ENCODE peak calls at places on chromosomes 1 and 21, in four cellular contexts. One of them, this sample, is unnamed. For H3K36me3, the result is how much of the 10 kb centered on the place peaks cover.

GRCh38 chr1:175873290-175873689 is 129.9 kb upstream of the TNR start:
- DNase-seq in CD8-positive, alpha-beta T cell: no peak
- DNase-seq in heart left ventricle: no peak
- DNase-seq in SJCRH30: no peak
- DNase-seq in this sample: no peak

GRCh38 chr1:170513138-170513537 is 18.8 kb upstream of the GORAB start:
- DNase-seq in heart left ventricle: no peak
- DNase-seq in CD8-positive, alpha-beta T cell: no peak
- DNase-seq in SJCRH30: no peak
- DNase-seq in this sample: no peak

GRCh38 chr1:107786214-107786842 is 178.7 kb downstream of the VAV3 start:
- DNase-seq in heart left ventricle: no peak
- DNase-seq in CD8-positive, alpha-beta T cell: peak
- DNase-seq in SJCRH30: no peak
- DNase-seq in this sample: no peak

GRCh38 chr1:90370696-90371095 is 346.4 kb downstream of the BARHL2 start:
- DNase-seq in CD8-positive, alpha-beta T cell: no peak
- DNase-seq in SJCRH30: no peak
- DNase-seq in heart left ventricle: no peak
- DNase-seq in this sample: no peak

GRCh38 chr1:177338376-177338775 is 167.6 kb downstream of the BRINP2 start:
- DNase-seq in heart left ventricle: no peak
- DNase-seq in SJCRH30: no peak
- DNase-seq in CD8-positive, alpha-beta T cell: no peak
- DNase-seq in this sample: no peak

GRCh38 chr1:94955767-94956632 is 29.1 kb upstream of the CNN3 start:
- DNase-seq in CD8-positive, alpha-beta T cell: no peak
- DNase-seq in SJCRH30: no peak
- DNase-seq in heart left ventricle: no peak
- DNase-seq in this sample: no peak

GRCh38 chr1:32753532-32754281 is 51.1 kb upstream of the SYNC start:
- DNase-seq in heart left ventricle: peak
- DNase-seq in CD8-positive, alpha-beta T cell: peak
- DNase-seq in SJCRH30: peak
- DNase-seq in this sample: peak

GRCh38 chr1:43267291-43267805 is 2.4 kb upstream of the TMEM125 start:
- DNase-seq in SJCRH30: no peak
- DNase-seq in CD8-positive, alpha-beta T cell: no peak
- DNase-seq in heart left ventricle: no peak
- DNase-seq in this sample: no peak

GRCh38 chr21:36472377-36472776 is 7.5 kb downstream of the CLDN14 start:
- DNase-seq in heart left ventricle: no peak
- DNase-seq in SJCRH30: no peak
- DNase-seq in CD8-positive, alpha-beta T cell: no peak
- DNase-seq in this sample: no peak

DNA sequence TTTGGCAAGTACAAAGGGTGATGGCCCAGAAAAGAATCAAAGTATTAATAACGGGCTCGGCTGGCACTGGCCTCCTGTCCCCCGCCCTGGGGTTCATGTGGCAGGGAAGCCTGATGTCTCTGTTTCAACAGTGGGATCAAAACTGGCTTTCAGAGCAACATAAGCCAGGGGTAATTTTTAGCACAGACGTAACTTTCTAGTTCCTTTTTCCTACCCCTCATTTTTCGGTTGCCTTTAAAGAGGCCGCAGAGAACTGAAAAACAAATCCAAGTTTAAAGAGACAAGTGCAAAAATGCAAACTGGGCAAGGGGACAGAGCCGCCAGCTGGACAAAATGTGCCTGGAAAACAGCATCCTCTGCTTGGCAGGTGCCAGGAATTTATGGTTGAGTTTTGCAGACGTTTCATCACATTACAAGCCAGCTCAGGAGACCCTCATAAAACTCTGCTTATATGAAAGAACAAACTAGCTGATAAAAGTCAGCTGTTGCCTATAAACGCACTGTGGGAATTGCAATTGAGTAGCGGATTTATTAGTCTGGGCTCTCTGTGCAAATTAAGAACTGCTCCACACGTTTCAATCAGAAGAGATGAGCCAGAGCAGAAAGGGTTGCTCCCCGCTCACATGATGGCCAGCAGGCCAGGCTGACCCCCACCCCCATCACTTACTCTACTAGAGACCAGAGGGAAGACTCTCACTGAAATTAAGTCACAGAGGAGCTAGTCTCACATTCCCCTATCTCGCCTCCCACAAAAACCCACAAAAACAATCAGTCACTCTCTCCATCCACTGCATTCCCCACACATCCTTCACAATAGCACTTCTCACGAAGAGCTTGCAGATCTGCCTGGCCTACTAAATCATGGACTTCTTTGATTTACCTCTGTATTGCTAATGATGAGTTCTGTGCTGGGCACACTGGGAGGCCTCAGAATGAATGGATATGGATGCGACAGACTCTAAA is 15.8 kb upstream of the CDCA8 start:
- DNase-seq in heart left ventricle: no peak
- DNase-seq in CD8-positive, alpha-beta T cell: no peak
- DNase-seq in SJCRH30: no peak
- DNase-seq in this sample: peak
- H3K27ac ChIP-seq in heart left ventricle: peak
- H3K27ac ChIP-seq in CD8-positive, alpha-beta T cell: no peak
- H3K27ac ChIP-seq in SJCRH30: no peak
- H3K27ac ChIP-seq in this sample: peak

GRCh38 chr1:204760350-204761134 is 75.0 kb upstream of the LRRN2 start:
- DNase-seq in heart left ventricle: no peak
- DNase-seq in SJCRH30: no peak
- DNase-seq in CD8-positive, alpha-beta T cell: no peak
- DNase-seq in this sample: no peak

GRCh38 chr1:204758601-204759000 is 73.1 kb upstream of the LRRN2 start:
- DNase-seq in heart left ventricle: no peak
- DNase-seq in CD8-positive, alpha-beta T cell: no peak
- DNase-seq in SJCRH30: no peak
- DNase-seq in this sample: no peak

DNA sequence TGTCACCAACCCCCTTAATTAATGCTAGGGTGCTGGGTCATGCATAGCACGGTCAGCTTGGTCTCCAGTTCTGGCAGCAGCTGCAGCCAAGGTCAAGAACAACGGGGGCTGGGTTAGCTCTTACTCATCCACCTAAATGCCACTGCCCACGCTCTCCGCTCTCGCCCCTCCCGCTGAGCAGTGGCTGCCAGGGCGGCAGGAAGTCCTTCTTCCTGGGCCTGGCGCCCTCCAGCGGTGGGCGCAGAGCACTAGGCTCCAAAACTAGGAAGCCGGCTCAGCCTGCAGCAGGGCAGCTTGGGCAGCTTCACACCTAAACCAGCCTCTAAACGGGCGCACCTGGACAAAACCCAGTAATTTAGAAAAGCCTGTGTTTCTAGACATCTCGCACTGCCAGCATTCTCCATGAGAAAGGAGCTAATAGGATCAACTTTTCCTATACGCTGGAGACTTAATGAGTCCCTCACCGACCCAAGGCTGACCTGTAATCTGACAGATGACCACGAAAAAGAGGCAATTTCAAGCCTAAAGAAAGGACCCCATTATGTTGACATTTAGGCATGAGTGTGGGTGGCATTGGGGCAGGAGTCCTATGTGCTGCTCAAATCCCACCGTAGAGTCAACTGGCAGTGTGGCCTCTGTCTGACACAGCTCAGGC is 78.4 kb upstream of the LRRN2 start:
- DNase-seq in SJCRH30: peak
- DNase-seq in heart left ventricle: peak
- DNase-seq in CD8-positive, alpha-beta T cell: peak
- DNase-seq in this sample: peak
- H3K4me3 ChIP-seq in SJCRH30: no peak
- H3K4me3 ChIP-seq in heart left ventricle: no peak
- H3K4me3 ChIP-seq in CD8-positive, alpha-beta T cell: no peak
- H3K4me3 ChIP-seq in this sample: no peak

GRCh38 chr1:10265027-10265426 is 54.7 kb downstream of the KIF1B start:
- DNase-seq in heart left ventricle: no peak
- DNase-seq in SJCRH30: no peak
- DNase-seq in CD8-positive, alpha-beta T cell: no peak
- DNase-seq in this sample: no peak
- H3K36me3 ChIP-seq in heart left ventricle: half or more
- H3K36me3 ChIP-seq in SJCRH30: under half
- H3K36me3 ChIP-seq in CD8-positive, alpha-beta T cell: under half
- H3K36me3 ChIP-seq in this sample: half or more

GRCh38 chr1:109090415-109091195 is at the start of gene TMEM167B:
- DNase-seq in CD8-positive, alpha-beta T cell: peak
- DNase-seq in heart left ventricle: peak
- DNase-seq in SJCRH30: peak
- DNase-seq in this sample: peak

GRCh38 chr1:109091196-109092193 is 931 bp downstream of the TMEM167B start:
- DNase-seq in CD8-positive, alpha-beta T cell: no peak
- DNase-seq in heart left ventricle: no peak
- DNase-seq in SJCRH30: peak
- DNase-seq in this sample: no peak

GRCh38 chr1:109096110-109096509 is 5.5 kb downstream of the TMEM167B start:
- DNase-seq in heart left ventricle: no peak
- DNase-seq in CD8-positive, alpha-beta T cell: no peak
- DNase-seq in SJCRH30: no peak
- DNase-seq in this sample: no peak

GRCh38 chr1:109089242-109090015 is 1.1 kb upstream of the TMEM167B start:
- DNase-seq in CD8-positive, alpha-beta T cell: no peak
- DNase-seq in heart left ventricle: no peak
- DNase-seq in SJCRH30: peak
- DNase-seq in this sample: no peak

GRCh38 chr1:109094377-109094803 is 3.8 kb downstream of the TMEM167B start:
- DNase-seq in SJCRH30: no peak
- DNase-seq in heart left ventricle: no peak
- DNase-seq in CD8-positive, alpha-beta T cell: no peak
- DNase-seq in this sample: no peak
- H3K27ac ChIP-seq in SJCRH30: no peak
- H3K27ac ChIP-seq in heart left ventricle: peak
- H3K27ac ChIP-seq in CD8-positive, alpha-beta T cell: no peak
- H3K27ac ChIP-seq in this sample: no peak

GRCh38 chr1:224730540-224730939 is 114.4 kb downstream of the CNIH3 start:
- DNase-seq in heart left ventricle: no peak
- DNase-seq in CD8-positive, alpha-beta T cell: no peak
- DNase-seq in SJCRH30: no peak
- DNase-seq in this sample: no peak

GRCh38 chr1:224726783-224727182 is 110.7 kb downstream of the CNIH3 start:
- DNase-seq in SJCRH30: peak
- DNase-seq in heart left ventricle: no peak
- DNase-seq in CD8-positive, alpha-beta T cell: no peak
- DNase-seq in this sample: peak

GRCh38 chr1:224730950-224731349 is 114.8 kb downstream of the CNIH3 start:
- DNase-seq in SJCRH30: no peak
- DNase-seq in CD8-positive, alpha-beta T cell: no peak
- DNase-seq in heart left ventricle: no peak
- DNase-seq in this sample: no peak

GRCh38 chr1:224727351-224727750 is 111.2 kb downstream of the CNIH3 start:
- DNase-seq in CD8-positive, alpha-beta T cell: no peak
- DNase-seq in SJCRH30: no peak
- DNase-seq in heart left ventricle: no peak
- DNase-seq in this sample: no peak

GRCh38 chr1:224727851-224728250 is 111.7 kb downstream of the CNIH3 start:
- DNase-seq in SJCRH30: no peak
- DNase-seq in CD8-positive, alpha-beta T cell: no peak
- DNase-seq in heart left ventricle: no peak
- DNase-seq in this sample: peak
- H3K4me3 ChIP-seq in SJCRH30: no peak
- H3K4me3 ChIP-seq in CD8-positive, alpha-beta T cell: no peak
- H3K4me3 ChIP-seq in heart left ventricle: no peak
- H3K4me3 ChIP-seq in this sample: no peak

GRCh38 chr1:8651236-8651890 is 166.1 kb downstream of the RERE start:
- DNase-seq in SJCRH30: peak
- DNase-seq in CD8-positive, alpha-beta T cell: peak
- DNase-seq in heart left ventricle: no peak
- DNase-seq in this sample: no peak
- H3K36me3 ChIP-seq in SJCRH30: under half
- H3K36me3 ChIP-seq in CD8-positive, alpha-beta T cell: under half
- H3K36me3 ChIP-seq in heart left ventricle: under half
- H3K36me3 ChIP-seq in this sample: under half

DNA sequence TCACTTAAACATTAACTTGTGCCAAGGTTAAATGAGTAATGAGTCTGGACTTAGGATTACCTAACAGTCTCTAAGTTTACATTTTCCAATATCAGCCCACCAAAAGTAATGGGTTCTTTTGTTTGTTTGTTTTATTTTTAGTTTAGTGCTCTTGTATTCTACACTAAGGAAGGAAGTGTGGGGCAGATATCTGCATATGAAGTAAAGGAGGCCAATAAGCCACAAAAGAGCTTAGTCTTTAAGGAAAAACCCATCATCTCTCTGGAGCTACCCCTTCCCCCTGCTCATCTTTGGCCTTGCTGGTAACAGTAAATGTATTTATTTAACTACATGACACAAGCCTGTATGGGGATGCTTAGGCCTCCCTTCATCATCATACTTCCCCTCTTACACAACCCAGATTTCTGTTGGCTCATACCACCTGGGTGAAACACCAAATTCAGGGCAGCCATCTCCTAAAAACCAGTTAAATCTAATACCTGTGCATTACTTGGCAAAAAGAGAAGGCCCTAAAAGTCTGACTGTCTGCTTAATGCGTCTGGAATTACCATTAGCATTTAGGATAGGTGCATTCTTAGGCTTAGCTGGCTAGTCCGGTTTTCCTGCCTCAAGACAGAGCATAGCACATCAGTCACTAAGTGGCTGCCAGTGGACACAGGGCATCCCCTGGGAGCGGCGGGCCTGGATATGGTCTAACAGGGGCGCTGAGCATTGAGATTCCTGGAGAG is 96.8 kb upstream of the ADGRL2 start:
- DNase-seq in CD8-positive, alpha-beta T cell: no peak
- DNase-seq in SJCRH30: no peak
- DNase-seq in heart left ventricle: no peak
- DNase-seq in this sample: no peak
- H3K27ac ChIP-seq in CD8-positive, alpha-beta T cell: no peak
- H3K27ac ChIP-seq in SJCRH30: no peak
- H3K27ac ChIP-seq in heart left ventricle: no peak
- H3K27ac ChIP-seq in this sample: no peak

GRCh38 chr1:244049969-244050834 is 881 bp upstream of the ZBTB18 start:
- DNase-seq in SJCRH30: peak
- DNase-seq in heart left ventricle: peak
- DNase-seq in CD8-positive, alpha-beta T cell: peak
- DNase-seq in this sample: no peak

GRCh38 chr1:244046907-244047738 is 4.0 kb upstream of the ZBTB18 start:
- DNase-seq in CD8-positive, alpha-beta T cell: no peak
- DNase-seq in SJCRH30: no peak
- DNase-seq in heart left ventricle: no peak
- DNase-seq in this sample: no peak

GRCh38 chr1:244049142-244049968 is 1.7 kb upstream of the ZBTB18 start:
- DNase-seq in SJCRH30: peak
- DNase-seq in CD8-positive, alpha-beta T cell: peak
- DNase-seq in heart left ventricle: peak
- DNase-seq in this sample: no peak

GRCh38 chr1:244047739-244048565 is 3.1 kb upstream of the ZBTB18 start:
- DNase-seq in SJCRH30: peak
- DNase-seq in CD8-positive, alpha-beta T cell: peak
- DNase-seq in heart left ventricle: peak
- DNase-seq in this sample: peak

GRCh38 chr1:244048566-244049141 is 2.4 kb upstream of the ZBTB18 start:
- DNase-seq in heart left ventricle: no peak
- DNase-seq in SJCRH30: no peak
- DNase-seq in CD8-positive, alpha-beta T cell: no peak
- DNase-seq in this sample: no peak
- H3K4me3 ChIP-seq in heart left ventricle: peak
- H3K4me3 ChIP-seq in SJCRH30: peak
- H3K4me3 ChIP-seq in CD8-positive, alpha-beta T cell: no peak
- H3K4me3 ChIP-seq in this sample: peak

GRCh38 chr1:21801100-21801499 is 11.0 kb upstream of the LDLRAD2 start:
- DNase-seq in SJCRH30: no peak
- DNase-seq in CD8-positive, alpha-beta T cell: no peak
- DNase-seq in heart left ventricle: no peak
- DNase-seq in this sample: no peak
- H3K36me3 ChIP-seq in SJCRH30: under half
- H3K36me3 ChIP-seq in CD8-positive, alpha-beta T cell: under half
- H3K36me3 ChIP-seq in heart left ventricle: under half
- H3K36me3 ChIP-seq in this sample: under half